ENCODE peak calls at places on chromosome 17, in five cellular contexts. W, U, M, B and D are unnamed samples.

GRCh38 chr17:64773836-64774761 is 112.0 kb upstream of the SMURF2 start:
- DNase-seq in W (peak), U (peak), M (peak), B (peak), D (peak)

GRCh38 chr17:17759164-17759563 is 77.6 kb downstream of the SREBF1 start:
- DNase-seq in W (no peak), U (no peak), M (no peak), B (no peak), D (no peak)

GRCh38 chr17:81866440-81867122 is 4.6 kb downstream of the ARHGDIA start:
- DNase-seq in W (no peak), U (no peak), M (peak), B (no peak), D (peak)

GRCh38 chr17:38329808-38330730 is 13.7 kb downstream of the GPR179 start:
- DNase-seq in W (no peak), U (no peak), M (no peak), B (no peak), D (no peak)

GRCh38 chr17:7060165-7060890 is 16.4 kb upstream of the SLC16A11 start:
- DNase-seq in W (peak), U (no peak), M (no peak), B (no peak), D (no peak)

GRCh38 chr17:6555331-6556120 is 829 bp downstream of the PITPNM3 start:
- DNase-seq in W (no peak), U (peak), M (peak), B (peak), D (no peak)

GRCh38 chr17:64216385-64217248 is 46.4 kb downstream of the TEX2 start:
- DNase-seq in W (no peak), U (no peak), M (peak), B (peak), D (peak)

GRCh38 chr17:7211512-7212277 is 7.9 kb downstream of the DLG4 start:
- DNase-seq in W (no peak), U (peak), M (no peak), B (no peak), D (peak)

GRCh38 chr17:12133183-12133582 is 112.5 kb downstream of the MAP2K4 start:
- DNase-seq in W (no peak), U (no peak), M (no peak), B (no peak), D (no peak)

GRCh38 chr17:28760987-28761562 is 17.3 kb downstream of the TRAF4 start:
- DNase-seq in W (no peak), U (peak), M (no peak), B (peak), D (no peak)

GRCh38 chr17:77092025-77092424 is 48.7 kb upstream of the SEC14L1 start:
- DNase-seq in W (no peak), U (no peak), M (no peak), B (no peak), D (no peak)

GRCh38 chr17:71519285-71519684 is 601.5 kb upstream of the SOX9 start:
- DNase-seq in W (no peak), U (no peak), M (no peak), B (no peak), D (no peak)

GRCh38 chr17:59846391-59847165 is 46.2 kb downstream of the TUBD1 start:
- DNase-seq in W (peak), U (no peak), M (no peak), B (peak), D (no peak)

GRCh38 chr17:682150-682549 is 32.5 kb downstream of the VPS53 start:
- DNase-seq in W (no peak), U (no peak), M (no peak), B (no peak), D (no peak)

GRCh38 chr17:869067-869466 is 86.9 kb downstream of the MRM3 start:
- DNase-seq in W (no peak), U (no peak), M (no peak), B (no peak), D (no peak)

GRCh38 chr17:6456914-6457687 is 12.8 kb downstream of the PIMREG start:
- DNase-seq in W (peak), U (peak), M (no peak), B (no peak), D (no peak)

GRCh38 chr17:57040571-57040970 is 44.5 kb upstream of the AKAP1 start:
- DNase-seq in W (no peak), U (no peak), M (no peak), B (no peak), D (no peak)

GRCh38 chr17:17696075-17696474 is 14.8 kb downstream of the RAI1 start:
- DNase-seq in W (no peak), U (no peak), M (no peak), B (no peak), D (no peak)

GRCh38 chr17:1852327-1852726 is 22.5 kb downstream of the RPA1 start:
- DNase-seq in W (no peak), U (no peak), M (no peak), B (no peak), D (no peak)

GRCh38 chr17:19399750-19400450 is 11.1 kb upstream of the RNF112 start:
- DNase-seq in W (no peak), U (no peak), M (no peak), B (no peak), D (no peak)

GRCh38 chr17:44222112-44222869 is 2.8 kb upstream of the UBTF start:
- DNase-seq in W (peak), U (peak), M (peak), B (peak), D (peak)

GRCh38 chr17:3965123-3965800 is 1.0 kb upstream of the ATP2A3 start:
- DNase-seq in W (peak), U (peak), M (peak), B (no peak), D (peak)

GRCh38 chr17:46977750-46978488 is 1.1 kb downstream of the RPRML start:
- DNase-seq in W (no peak), U (no peak), M (peak), B (peak), D (peak)

GRCh38 chr17:70076831-70077230 is 1.8 kb downstream of the KCNJ16 start:
- DNase-seq in W (peak), U (no peak), M (no peak), B (no peak), D (no peak)

GRCh38 chr17:73231841-73232586 is 29.7 kb downstream of the CPSF4L start:
- DNase-seq in W (peak), U (peak), M (peak), B (peak), D (peak)

GRCh38 chr17:62995377-62995885 is 29.4 kb downstream of the TANC2 start:
- DNase-seq in W (peak), U (no peak), M (peak), B (peak), D (peak)

GRCh38 chr17:81434681-81435417 is 39.6 kb downstream of the BAHCC1 start:
- DNase-seq in W (no peak), U (no peak), M (no peak), B (no peak), D (no peak)

GRCh38 chr17:68310141-68310540 is 18.8 kb downstream of the ARSG start:
- DNase-seq in W (no peak), U (no peak), M (no peak), B (no peak), D (no peak)

GRCh38 chr17:82964851-82965341 is 114.5 kb upstream of the METRNL start:
- DNase-seq in W (no peak), U (no peak), M (no peak), B (no peak), D (no peak)

GRCh38 chr17:43540821-43541674 is 5.1 kb downstream of the ETV4 start:
- DNase-seq in W (no peak), U (no peak), M (no peak), B (no peak), D (peak)

GRCh38 chr17:8160741-8161221 is 2.0 kb downstream of the VAMP2 start:
- DNase-seq in W (no peak), U (no peak), M (no peak), B (no peak), D (no peak)

GRCh38 chr17:15444805-15445204 is 22.6 kb downstream of the CDRT4 start:
- DNase-seq in W (no peak), U (no peak), M (no peak), B (no peak), D (no peak)

GRCh38 chr17:49442051-49442450 is 27.4 kb upstream of the PHB1 start:
- DNase-seq in W (no peak), U (no peak), M (no peak), B (peak), D (no peak)

GRCh38 chr17:51475650-51476221 is 215.4 kb downstream of the UTP18 start:
- DNase-seq in W (no peak), U (no peak), M (no peak), B (no peak), D (no peak)

GRCh38 chr17:29159286-29159860 is 20.8 kb downstream of the MYO18A start:
- DNase-seq in W (no peak), U (no peak), M (peak), B (peak), D (no peak)

GRCh38 chr17:67531291-67531690 is 154.2 kb downstream of the PITPNC1 start:
- DNase-seq in W (no peak), U (no peak), M (no peak), B (peak), D (no peak)

GRCh38 chr17:18173740-18174139 is 9.9 kb upstream of the ALKBH5 start:
- DNase-seq in W (no peak), U (no peak), M (no peak), B (no peak), D (no peak)

GRCh38 chr17:7885357-7886226 is 3.0 kb upstream of the CHD3 start:
- DNase-seq in W (peak), U (peak), M (peak), B (peak), D (peak)